ENCODE peak calls at places on chromosomes 11 and 22, in ten cellular contexts. U is A172; M is stimulated activated CD4-positive, alpha-beta T cell treated with anti-CD3 and anti-CD28 coated beads, TNF-alpha, amount 100 ng/mL, for 1 hour; G is LoVo; K is CD8-positive, alpha-beta memory T cell; J is posterior vena cava; Q is activated CD4-positive, CD25-positive, alpha-beta regulatory T cell; S is GM03348; B is activated naive CD8-positive, alpha-beta T cell treated with anti-CD3 and anti-CD28 coated beads, Interleukin-2, amount 10 ng/mL, durations not matched to agents 7 days and 5 days; E is NCI-H446 treated with DMSO at 0.1 percent for 48 hours. Z is an unnamed sample.

GRCh38 chr11:7639643-7640025 is 33.7 kb downstream of the CYB5R2 start:
- DNase-seq in U (no peak), M (no peak), G (peak; percentile 19), K (no peak), J (no peak), Q (no peak), S (no peak), B (no peak), E (peak; percentile 8), Z (no peak)

GRCh38 chr11:36073411-36074203 is 129.7 kb downstream of the LDLRAD3 start:
- DNase-seq in U (peak; percentile 40), M (no peak), G (no peak), K (no peak), J (no peak), Q (no peak), S (peak; percentile 55), B (no peak), E (peak; percentile 67), Z (peak; percentile 95)

GRCh38 chr22:32585737-32586136 is 111.1 kb downstream of the FBXO7 start:
- DNase-seq in U (no peak), M (no peak), G (no peak), K (no peak), J (no peak), Q (no peak), S (no peak), B (no peak), E (no peak), Z (no peak)

GRCh38 chr22:27905638-27906037 is 13.4 kb downstream of the PITPNB start:
- DNase-seq in U (no peak), M (no peak), G (no peak), K (no peak), J (no peak), Q (no peak), S (no peak), B (no peak), E (no peak), Z (no peak)

GRCh38 chr11:126352934-126353801 is 2.3 kb upstream of the ST3GAL4 start:
- DNase-seq in U (no peak), M (no peak), G (no peak), K (no peak), J (no peak), Q (no peak), S (no peak), B (no peak), E (no peak), Z (no peak)

GRCh38 chr11:129702410-129703390 is 112.9 kb upstream of the TMEM45B start:
- DNase-seq in U (no peak), M (no peak), G (no peak), K (no peak), J (no peak), Q (no peak), S (no peak), B (no peak), E (no peak), Z (no peak)

GRCh38 chr22:19852177-19852781 is 2.4 kb downstream of the GNB1L start:
- DNase-seq in U (no peak), M (no peak), G (no peak), K (no peak), J (no peak), Q (no peak), S (no peak), B (no peak), E (no peak), Z (no peak)

GRCh38 chr11:64123102-64123434 is 42.8 kb downstream of the MACROD1 start:
- DNase-seq in U (no peak), M (no peak), G (no peak), K (no peak), J (no peak), Q (no peak), S (no peak), B (no peak), E (no peak), Z (no peak)

GRCh38 chr22:28949788-28950187 is 66.4 kb downstream of the ZNRF3 start:
- DNase-seq in U (no peak), M (no peak), G (no peak), K (no peak), J (no peak), Q (no peak), S (no peak), B (no peak), E (no peak), Z (no peak)

GRCh38 chr22:48362736-48363404 is 1464.8 kb downstream of the BRD1 start:
- DNase-seq in U (no peak), M (no peak), G (no peak), K (no peak), J (peak; percentile 9), Q (no peak), S (no peak), B (no peak), E (no peak), Z (no peak)

GRCh38 chr11:16086229-16086628 is 270.1 kb downstream of the SOX6 start:
- DNase-seq in U (no peak), M (no peak), G (no peak), K (no peak), J (no peak), Q (no peak), S (no peak), B (no peak), E (no peak), Z (no peak)

GRCh38 chr22:47625013-47625385 is 862.5 kb downstream of the TBC1D22A start:
- DNase-seq in U (no peak), M (no peak), G (no peak), K (no peak), J (no peak), Q (no peak), S (no peak), B (no peak), E (no peak), Z (no peak)

GRCh38 chr11:2916114-2916891 is 12.9 kb downstream of the PHLDA2 start:
- DNase-seq in U (no peak), M (no peak), G (no peak), K (no peak), J (no peak), Q (no peak), S (no peak), B (no peak), E (no peak), Z (no peak)

GRCh38 chr11:7905961-7906429 is 25.1 kb downstream of the OR10A6 start:
- DNase-seq in U (no peak), M (no peak), G (no peak), K (no peak), J (no peak), Q (no peak), S (no peak), B (no peak), E (no peak), Z (no peak)

GRCh38 chr11:66970371-66970807 is 4.7 kb upstream of the C11orf86 start:
- DNase-seq in U (no peak), M (no peak), G (no peak), K (no peak), J (no peak), Q (no peak), S (no peak), B (no peak), E (no peak), Z (no peak)

GRCh38 chr11:67353317-67354313 is at the start of gene POLD4:
- DNase-seq in U (peak; percentile 93), M (peak; percentile 93), G (peak; percentile 95), K (peak; percentile 96), J (peak; percentile 100), Q (peak; percentile 87), S (peak; percentile 98), B (peak; percentile 95), E (peak; percentile 80), Z (peak; percentile 98)

GRCh38 chr11:130246719-130247118 is 68.0 kb downstream of the ZBTB44 start:
- DNase-seq in U (no peak), M (no peak), G (no peak), K (no peak), J (no peak), Q (no peak), S (no peak), B (no peak), E (no peak), Z (no peak)

GRCh38 chr11:120780239-120780638 is 243.7 kb upstream of the TBCEL start:
- DNase-seq in U (no peak), M (no peak), G (no peak), K (no peak), J (no peak), Q (no peak), S (no peak), B (no peak), E (no peak), Z (peak; percentile 33)

GRCh38 chr11:61011950-61012830 is 40.7 kb downstream of the CD6 start:
- DNase-seq in U (peak; percentile 66), M (no peak), G (no peak), K (no peak), J (no peak), Q (no peak), S (no peak), B (no peak), E (no peak), Z (no peak)

GRCh38 chr22:39654959-39655579 is 84.5 kb downstream of the CACNA1I start:
- DNase-seq in U (no peak), M (no peak), G (no peak), K (no peak), J (no peak), Q (no peak), S (no peak), B (no peak), E (no peak), Z (no peak)

GRCh38 chr11:106627694-106628093 is 390.6 kb downstream of the GUCY1A2 start:
- DNase-seq in U (no peak), M (no peak), G (no peak), K (no peak), J (no peak), Q (no peak), S (no peak), B (no peak), E (no peak), Z (no peak)

GRCh38 chr11:27882066-27882697 is 181.9 kb upstream of the BDNF start:
- DNase-seq in U (peak; percentile 67), M (no peak), G (peak; percentile 24), K (no peak), J (no peak), Q (no peak), S (peak; percentile 15), B (no peak), E (no peak), Z (no peak)

GRCh38 chr22:44735518-44736428 is 16.6 kb upstream of the ARHGAP8 start:
- DNase-seq in U (peak; percentile 14), M (peak; percentile 71), G (peak; percentile 52), K (peak; percentile 79), J (peak; percentile 90), Q (peak; percentile 90), S (peak; percentile 89), B (peak; percentile 90), E (no peak), Z (peak; percentile 53)

GRCh38 chr11:134125507-134125906 is 56.6 kb downstream of the JAM3 start:
- DNase-seq in U (no peak), M (no peak), G (no peak), K (no peak), J (no peak), Q (no peak), S (no peak), B (no peak), E (no peak), Z (no peak)

GRCh38 chr22:39661842-39662676 is 91.5 kb downstream of the CACNA1I start:
- DNase-seq in U (no peak), M (peak; percentile 64), G (no peak), K (peak; percentile 78), J (no peak), Q (peak; percentile 39), S (no peak), B (peak; percentile 89), E (no peak), Z (no peak)

GRCh38 chr11:117941163-117941707 is 12.0 kb upstream of the TMPRSS13 start:
- DNase-seq in U (peak; percentile 23), M (no peak), G (peak; percentile 52), K (no peak), J (no peak), Q (no peak), S (no peak), B (no peak), E (no peak), Z (no peak)

GRCh38 chr11:28835790-28836189 is 727.6 kb downstream of the METTL15 start:
- DNase-seq in U (peak; percentile 91), M (no peak), G (no peak), K (no peak), J (no peak), Q (no peak), S (peak; percentile 10), B (no peak), E (no peak), Z (peak; percentile 55)

GRCh38 chr11:66691311-66691980 is 13.8 kb upstream of the RBM4B start:
- DNase-seq in U (no peak), M (no peak), G (no peak), K (no peak), J (peak; percentile 75), Q (no peak), S (no peak), B (no peak), E (no peak), Z (no peak)